ENCODE peak calls at places on chromosome 16, in seven cellular contexts. N is colonic mucosa, D is ovary, K is body of pancreas, Y is sigmoid colon, S is cardiac muscle cell, P is OCI-LY7. B is an unnamed sample.

GRCh38 chr16:2415085-2415484 is 14.2 kb upstream of the CCNF start:
- DNase-seq in N (no peak), D (no peak), K (no peak), Y (no peak), S (no peak), P (no peak), B (no peak)

GRCh38 chr16:50308237-50308965 is 42.0 kb downstream of the ADCY7 start:
- DNase-seq in N (no peak), D (no peak), K (no peak), Y (peak), S (no peak), P (no peak), B (no peak)

GRCh38 chr16:70692481-70693203 is 6.8 kb upstream of the MTSS2 start:
- DNase-seq in N (no peak), D (no peak), K (no peak), Y (no peak), S (no peak), P (no peak), B (no peak)

GRCh38 chr16:5025171-5025632 is 8.5 kb downstream of the NAGPA start:
- DNase-seq in N (peak), D (peak), K (no peak), Y (no peak), S (peak), P (peak), B (no peak)

GRCh38 chr16:57785924-57786323 is 16.4 kb downstream of the KIFC3 start:
- DNase-seq in N (no peak), D (no peak), K (no peak), Y (no peak), S (no peak), P (no peak), B (no peak)

GRCh38 chr16:31331141-31331764 is 23.7 kb upstream of the ITGAX start:
- DNase-seq in N (no peak), D (no peak), K (no peak), Y (peak), S (no peak), P (no peak), B (peak)

GRCh38 chr16:57283214-57283955 is 1.1 kb downstream of the PLLP start:
- DNase-seq in N (peak), D (no peak), K (peak), Y (peak), S (no peak), P (no peak), B (no peak)

GRCh38 chr16:68311316-68311620 is 449 bp downstream of the PRMT7 start:
- DNase-seq in N (no peak), D (no peak), K (no peak), Y (no peak), S (no peak), P (no peak), B (no peak)

GRCh38 chr16:25256821-25257503 is 683 bp downstream of the ZKSCAN2 start:
- DNase-seq in N (peak), D (no peak), K (peak), Y (no peak), S (peak), P (peak), B (no peak)

GRCh38 chr16:78543066-78543465 is 443.6 kb downstream of the WWOX start:
- DNase-seq in N (no peak), D (no peak), K (no peak), Y (no peak), S (no peak), P (no peak), B (no peak)

GRCh38 chr16:31458073-31458834 is 1.0 kb upstream of the ARMC5 start:
- DNase-seq in N (peak), D (peak), K (peak), Y (peak), S (peak), P (peak), B (peak)

GRCh38 chr16:87263418-87264052 is 53.7 kb downstream of the C16orf95 start:
- DNase-seq in N (peak), D (no peak), K (no peak), Y (no peak), S (no peak), P (no peak), B (no peak)

GRCh38 chr16:77853125-77853524 is 64.8 kb downstream of the VAT1L start:
- DNase-seq in N (no peak), D (no peak), K (no peak), Y (no peak), S (no peak), P (no peak), B (no peak)

GRCh38 chr16:57133911-57134310 is 41.5 kb downstream of the CPNE2 start:
- DNase-seq in N (no peak), D (no peak), K (no peak), Y (no peak), S (no peak), P (no peak), B (no peak)

GRCh38 chr16:2982402-2982801 is 2.2 kb upstream of the PKMYT1 start:
- DNase-seq in N (no peak), D (no peak), K (no peak), Y (no peak), S (no peak), P (no peak), B (no peak)

GRCh38 chr16:9681556-9681955 is 500.7 kb downstream of the GRIN2A start:
- DNase-seq in N (no peak), D (no peak), K (no peak), Y (no peak), S (no peak), P (no peak), B (no peak)

GRCh38 chr16:30054959-30055553 is 10.5 kb upstream of the ALDOA start:
- DNase-seq in N (peak), D (no peak), K (peak), Y (no peak), S (no peak), P (peak), B (peak)

GRCh38 chr16:49473773-49474172 is 100.2 kb downstream of the C16orf78 start:
- DNase-seq in N (no peak), D (no peak), K (no peak), Y (peak), S (no peak), P (no peak), B (no peak)

GRCh38 chr16:55842369-55843104 is 9.6 kb upstream of the CES1 start:
- DNase-seq in N (no peak), D (no peak), K (peak), Y (no peak), S (peak), P (peak), B (peak)

GRCh38 chr16:56911771-56912541 is 20.0 kb upstream of the HERPUD1 start:
- DNase-seq in N (peak), D (no peak), K (no peak), Y (peak), S (peak), P (peak), B (peak)

GRCh38 chr16:7545251-7545650 is 212.6 kb downstream of the RBFOX1 start:
- DNase-seq in N (no peak), D (no peak), K (no peak), Y (no peak), S (no peak), P (no peak), B (no peak)

GRCh38 chr16:66618588-66618987 is 14.1 kb downstream of the CMTM3 start:
- DNase-seq in N (no peak), D (no peak), K (no peak), Y (no peak), S (peak), P (no peak), B (no peak)

GRCh38 chr16:71629617-71630016 is 3.6 kb downstream of the MARVELD3 start:
- DNase-seq in N (peak), D (no peak), K (peak), Y (no peak), S (no peak), P (no peak), B (no peak)

GRCh38 chr16:17983847-17984639 is 352.5 kb downstream of the NPIPA8 start:
- DNase-seq in N (no peak), D (peak), K (no peak), Y (no peak), S (no peak), P (no peak), B (no peak)

GRCh38 chr16:88468289-88469129 is 15.4 kb downstream of the ZFPM1 start:
- DNase-seq in N (no peak), D (no peak), K (peak), Y (no peak), S (peak), P (peak), B (no peak)

GRCh38 chr16:72355561-72355960 is 183.6 kb upstream of the PMFBP1 start:
- DNase-seq in N (no peak), D (no peak), K (no peak), Y (no peak), S (peak), P (no peak), B (no peak)

GRCh38 chr16:72926671-72927070 is 121.3 kb downstream of the ZFHX3 start:
- DNase-seq in N (no peak), D (no peak), K (no peak), Y (peak), S (peak), P (no peak), B (no peak)

GRCh38 chr16:50309527-50310307 is 43.4 kb downstream of the ADCY7 start:
- DNase-seq in N (no peak), D (no peak), K (no peak), Y (peak), S (peak), P (no peak), B (no peak)

GRCh38 chr16:27721548-27722265 is 171.8 kb downstream of the KATNIP start:
- DNase-seq in N (peak), D (peak), K (peak), Y (peak), S (peak), P (no peak), B (no peak)

GRCh38 chr16:87724490-87725291 is 41.1 kb downstream of the KLHDC4 start:
- DNase-seq in N (no peak), D (no peak), K (no peak), Y (no peak), S (no peak), P (peak), B (peak)

GRCh38 chr16:48361012-48361411 is 24.2 kb downstream of the SIAH1 start:
- DNase-seq in N (no peak), D (no peak), K (no peak), Y (no peak), S (no peak), P (no peak), B (peak)

GRCh38 chr16:80681436-80681835 is 123.0 kb downstream of the CDYL2 start:
- DNase-seq in N (no peak), D (no peak), K (no peak), Y (no peak), S (no peak), P (no peak), B (no peak)

GRCh38 chr16:50316848-50317630 is 50.7 kb downstream of the ADCY7 start:
- DNase-seq in N (no peak), D (no peak), K (no peak), Y (no peak), S (no peak), P (no peak), B (no peak)

GRCh38 chr16:1903845-1904820 is 14.1 kb downstream of the HS3ST6 start:
- DNase-seq in N (no peak), D (peak), K (no peak), Y (no peak), S (peak), P (no peak), B (no peak)

GRCh38 chr16:86987746-86988670 is 329.2 kb downstream of the C16orf95 start:
- DNase-seq in N (no peak), D (no peak), K (no peak), Y (no peak), S (no peak), P (no peak), B (no peak)

GRCh38 chr16:14629612-14629918 is 495 bp downstream of the PARN start:
- DNase-seq in N (no peak), D (no peak), K (no peak), Y (no peak), S (no peak), P (no peak), B (no peak)

GRCh38 chr16:23557779-23558330 is 328 bp downstream of the UBFD1 start:
- DNase-seq in N (peak), D (no peak), K (no peak), Y (peak), S (peak), P (no peak), B (no peak)

DNA sequence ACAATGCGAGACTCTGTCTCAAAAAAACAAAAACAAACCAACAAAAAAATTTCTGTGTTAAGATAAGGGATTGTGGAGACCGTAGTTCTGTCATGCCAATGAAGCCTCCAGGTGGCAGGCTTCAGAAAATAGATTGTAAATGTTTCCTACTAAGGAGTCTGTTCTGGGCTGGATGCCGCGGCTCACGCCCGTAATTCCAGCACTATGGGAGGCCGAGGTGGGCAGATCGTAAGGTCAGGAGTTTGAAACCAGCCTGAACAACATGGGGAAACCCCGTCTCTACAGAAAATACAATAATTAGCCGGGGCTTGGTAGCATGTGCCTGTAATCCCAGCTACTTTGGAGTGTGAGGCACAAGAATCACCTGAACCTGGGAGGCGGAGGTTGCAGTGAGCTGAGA is 4.4 kb upstream of the SNX29 start:
- DNase-seq in N (peak), D (no peak), K (no peak), Y (no peak), S (peak), P (no peak), B (no peak)
- TF ChIP-seq CTCF in N (peak), D (no peak), K (no peak), Y (no peak), S (peak), P (peak), B (no peak)

DNA sequence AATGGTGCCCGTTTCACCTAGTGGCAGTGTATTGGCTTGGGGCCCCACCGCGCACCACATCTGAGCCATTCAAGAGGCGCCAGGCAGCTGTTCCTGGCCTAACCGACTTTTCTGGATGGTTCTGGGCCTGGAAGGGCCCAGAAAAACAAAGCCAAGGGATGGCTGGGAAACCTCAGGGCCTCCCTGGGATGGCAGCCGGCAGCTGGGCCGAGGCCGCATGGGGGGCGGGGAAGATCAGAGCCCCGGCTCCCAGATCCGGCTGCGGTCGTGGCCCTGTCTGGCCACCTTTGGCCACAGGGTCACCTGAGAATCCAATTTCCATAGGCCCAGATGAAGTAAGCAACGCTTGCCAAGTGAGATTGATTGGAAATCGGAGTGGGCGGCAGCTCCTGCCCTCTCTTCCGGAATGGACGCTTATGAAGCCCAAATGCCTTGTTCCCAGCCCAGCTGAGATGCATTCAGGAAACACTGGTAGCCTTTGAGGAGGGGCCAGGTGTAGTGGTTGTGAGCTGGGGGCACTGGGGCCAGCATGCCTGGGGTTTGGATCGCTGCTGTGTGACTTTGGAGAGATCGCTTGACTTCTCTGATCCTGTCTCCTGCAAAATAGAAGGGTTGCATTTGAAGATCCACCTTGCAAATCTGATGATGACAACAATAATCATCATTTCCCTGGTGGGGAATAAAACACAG is 163.8 kb upstream of the GSE1 start:
- DNase-seq in N (no peak), D (no peak), K (no peak), Y (no peak), S (no peak), P (no peak), B (no peak)
- TF ChIP-seq CTCF in N (no peak), D (no peak), K (no peak), Y (no peak), S (no peak), P (no peak), B (no peak)

DNA sequence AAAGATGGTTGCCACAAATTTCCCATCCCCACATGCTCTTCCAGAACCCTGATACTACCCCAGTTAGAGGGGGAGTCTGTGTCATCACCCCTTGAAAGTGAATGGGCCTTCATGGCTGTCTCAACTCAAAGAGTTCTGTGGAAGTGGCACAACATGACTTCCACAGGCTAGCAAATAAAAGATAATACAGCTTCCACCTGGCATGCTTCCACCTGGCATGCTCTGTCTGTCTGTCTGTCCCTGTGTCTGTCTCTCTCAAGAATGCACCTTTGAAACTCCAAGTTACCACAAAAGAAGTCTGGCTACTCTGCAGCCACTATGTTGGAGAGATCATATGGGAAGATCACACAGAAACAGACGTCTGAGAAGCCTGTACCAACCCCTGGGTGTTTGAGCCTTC is 35.0 kb downstream of the CFDP1 start:
- DNase-seq in N (no peak), D (no peak), K (no peak), Y (no peak), S (peak), P (no peak), B (no peak)
- TF ChIP-seq CTCF in N (no peak), D (no peak), K (no peak), Y (no peak), S (no peak), P (no peak), B (no peak)

GRCh38 chr16:85607796-85608514 is 5.2 kb upstream of the GSE1 start:
- DNase-seq in N (no peak), D (no peak), K (no peak), Y (no peak), S (no peak), P (peak), B (no peak)

GRCh38 chr16:85606920-85607319 is 6.2 kb upstream of the GSE1 start:
- DNase-seq in N (no peak), D (no peak), K (no peak), Y (no peak), S (no peak), P (no peak), B (no peak)

GRCh38 chr16:85605912-85606841 is 6.9 kb upstream of the GSE1 start:
- DNase-seq in N (no peak), D (no peak), K (peak), Y (no peak), S (no peak), P (no peak), B (no peak)

GRCh38 chr16:85608515-85608885 is 4.6 kb upstream of the GSE1 start:
- DNase-seq in N (no peak), D (no peak), K (peak), Y (no peak), S (no peak), P (no peak), B (no peak)

DNA sequence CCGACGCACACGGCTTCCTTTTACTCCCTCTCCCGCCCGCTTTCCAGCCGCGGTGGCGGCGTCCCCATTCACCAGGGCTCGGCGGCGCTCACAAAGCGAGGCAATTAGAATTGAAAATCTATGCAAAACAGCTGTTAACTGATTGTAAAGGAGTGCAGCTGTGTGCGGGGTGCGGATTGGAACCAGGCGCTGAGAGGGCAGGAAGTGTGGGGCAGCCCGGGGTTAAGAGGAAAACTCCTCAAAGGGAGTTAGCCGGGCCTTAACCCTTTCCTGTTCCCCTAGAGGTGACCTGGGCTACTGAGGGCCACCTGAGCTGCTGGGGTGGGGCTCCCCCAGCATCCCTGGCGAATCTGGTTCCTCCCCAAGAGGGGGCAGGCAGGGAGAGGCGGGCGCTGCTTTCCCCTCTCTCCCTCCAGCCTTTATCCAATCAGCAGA is 5.8 kb upstream of the GSE1 start:
- DNase-seq in N (peak), D (no peak), K (no peak), Y (no peak), S (peak), P (peak), B (no peak)
- TF ChIP-seq CTCF in N (no peak), D (no peak), K (no peak), Y (no peak), S (peak), P (peak), B (no peak)